ENCODE peak calls at places on chromosomes 11 and 22, in five cellular contexts. Y is lung; F is CD8-positive, alpha-beta T cell; P is right lobe of liver; H is gastrocnemius medialis. E is an unnamed sample.

GRCh38 chr11:41659990-41660389 is 200.5 kb upstream of the LRRC4C start:
- DNase-seq in F (no peak), Y (no peak), P (no peak), H (no peak), E (no peak)

GRCh38 chr22:35552186-35552842 is 11.7 kb downstream of the RASD2 start:
- DNase-seq in F (peak; percentile 87), Y (no peak), H (no peak), P (no peak), E (no peak)

GRCh38 chr11:36724742-36725387 is 126.8 kb upstream of the RAG2 start:
- DNase-seq in F (no peak), Y (no peak), H (no peak), P (no peak), E (no peak)

GRCh38 chr11:65290448-65291165 is 24.1 kb upstream of the CDC42EP2 start:
- DNase-seq in H (peak; percentile 91), F (no peak), Y (peak; percentile 90), P (peak; percentile 75), E (peak; percentile 88)

GRCh38 chr11:72598901-72599300 is 75.3 kb downstream of the PDE2A start:
- DNase-seq in H (no peak), F (no peak), Y (no peak), P (no peak), E (no peak)

GRCh38 chr11:12430351-12430750 is 53.0 kb downstream of the PARVA start:
- DNase-seq in F (no peak), Y (no peak), H (no peak), P (no peak), E (no peak)

GRCh38 chr11:130122141-130122575 is 37.4 kb upstream of the ST14 start:
- DNase-seq in Y (no peak), F (no peak), H (no peak), P (no peak), E (no peak)

GRCh38 chr22:35615156-35615555 is 2.0 kb downstream of the MB start:
- DNase-seq in H (peak; percentile 96), F (no peak), Y (no peak), P (no peak), E (no peak)

GRCh38 chr11:64123102-64123434 is 42.8 kb downstream of the MACROD1 start:
- DNase-seq in Y (peak; percentile 78), H (peak; percentile 87), F (no peak), P (peak; percentile 80), E (peak; percentile 90)

GRCh38 chr11:77191823-77192495 is 63.9 kb downstream of the MYO7A start:
- DNase-seq in H (no peak), F (peak; percentile 56), Y (peak; percentile 77), P (no peak), E (peak; percentile 93)

GRCh38 chr22:31271485-31271884 is 20.8 kb downstream of the PIK3IP1 start:
- DNase-seq in Y (no peak), F (no peak), P (no peak), H (no peak), E (no peak)

GRCh38 chr11:37087650-37088572 is 489.9 kb upstream of the RAG2 start:
- DNase-seq in P (no peak), Y (no peak), F (no peak), H (no peak), E (no peak)

GRCh38 chr11:27487706-27488105 is 15.1 kb upstream of the LGR4 start:
- DNase-seq in F (no peak), Y (no peak), P (no peak), H (no peak), E (no peak)

GRCh38 chr22:44084044-44084772 is 60.1 kb downstream of the PARVB start:
- DNase-seq in H (peak; percentile 79), P (no peak), F (no peak), Y (no peak), E (no peak)

GRCh38 chr22:50305658-50306566 is 1.5 kb downstream of the PLXNB2 start:
- DNase-seq in H (peak; percentile 64), Y (peak; percentile 93), P (peak; percentile 86), F (no peak), E (peak; percentile 75)

GRCh38 chr11:69657456-69657910 is 16.5 kb downstream of the CCND1 start:
- DNase-seq in F (no peak), P (no peak), H (peak; percentile 4), Y (no peak), E (no peak)

GRCh38 chr22:41343717-41344116 is 38.0 kb upstream of the TEF start:
- DNase-seq in Y (no peak), H (no peak), P (no peak), F (no peak), E (no peak)

GRCh38 chr11:31812392-31813241 is 1.5 kb upstream of the PAX6 start:
- DNase-seq in P (no peak), Y (no peak), F (no peak), H (no peak), E (no peak)

GRCh38 chr11:2481253-2481652 is 36.4 kb downstream of the KCNQ1 start:
- DNase-seq in P (no peak), H (no peak), Y (no peak), F (no peak), E (no peak)

GRCh38 chr11:71251159-71251721 is 1.1 kb downstream of the SHANK2 start:
- DNase-seq in F (no peak), H (no peak), P (no peak), Y (no peak), E (peak; percentile 77)

GRCh38 chr11:92384316-92384715 is 159.7 kb downstream of the FAT3 start:
- DNase-seq in Y (no peak), P (no peak), F (no peak), H (no peak), E (no peak)

DNA sequence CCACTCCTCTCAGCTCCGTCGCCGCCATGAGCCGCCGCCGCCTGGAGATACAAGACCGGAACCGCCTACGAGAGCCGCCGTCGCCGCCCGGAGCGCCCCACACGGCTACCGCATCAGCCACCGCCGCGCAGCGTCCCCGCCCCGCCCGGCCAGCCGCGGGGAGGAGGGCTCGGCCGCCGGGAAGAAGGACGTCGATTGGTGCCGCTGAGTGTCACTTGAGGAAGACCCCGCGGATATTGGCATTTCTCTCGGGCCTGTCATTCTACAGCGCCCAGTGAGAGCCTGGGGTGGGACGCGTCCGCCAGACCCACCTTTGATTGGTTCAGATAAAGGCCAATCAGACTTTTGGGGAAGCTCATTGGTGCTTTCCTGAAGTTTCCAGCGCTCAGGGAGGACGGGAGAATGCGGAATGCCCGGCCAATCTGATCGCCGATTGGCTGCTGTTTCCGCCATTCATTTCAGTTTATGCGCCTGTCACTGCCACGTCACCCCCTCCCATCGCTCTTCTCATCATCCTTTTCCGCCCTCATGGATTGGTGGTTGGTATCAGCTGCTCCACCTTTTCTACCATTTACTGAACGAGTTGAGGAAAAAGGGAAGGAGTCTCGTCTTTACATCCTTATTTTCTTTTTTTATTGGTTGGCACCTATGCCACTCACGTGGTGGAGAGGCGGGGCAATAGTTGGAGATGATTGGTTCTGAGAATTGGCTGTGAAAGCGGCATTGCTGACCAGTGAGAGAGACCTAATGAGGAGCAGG is at the start of gene OSBP:
- DNase-seq in H (peak; percentile 100), F (peak; percentile 95), Y (peak; percentile 99), P (peak; percentile 99), E (peak; percentile 100)
- TF ChIP-seq CTCF in H (peak; percentile 7), F (no peak), Y (no peak), P (no peak), E (no peak)

DNA sequence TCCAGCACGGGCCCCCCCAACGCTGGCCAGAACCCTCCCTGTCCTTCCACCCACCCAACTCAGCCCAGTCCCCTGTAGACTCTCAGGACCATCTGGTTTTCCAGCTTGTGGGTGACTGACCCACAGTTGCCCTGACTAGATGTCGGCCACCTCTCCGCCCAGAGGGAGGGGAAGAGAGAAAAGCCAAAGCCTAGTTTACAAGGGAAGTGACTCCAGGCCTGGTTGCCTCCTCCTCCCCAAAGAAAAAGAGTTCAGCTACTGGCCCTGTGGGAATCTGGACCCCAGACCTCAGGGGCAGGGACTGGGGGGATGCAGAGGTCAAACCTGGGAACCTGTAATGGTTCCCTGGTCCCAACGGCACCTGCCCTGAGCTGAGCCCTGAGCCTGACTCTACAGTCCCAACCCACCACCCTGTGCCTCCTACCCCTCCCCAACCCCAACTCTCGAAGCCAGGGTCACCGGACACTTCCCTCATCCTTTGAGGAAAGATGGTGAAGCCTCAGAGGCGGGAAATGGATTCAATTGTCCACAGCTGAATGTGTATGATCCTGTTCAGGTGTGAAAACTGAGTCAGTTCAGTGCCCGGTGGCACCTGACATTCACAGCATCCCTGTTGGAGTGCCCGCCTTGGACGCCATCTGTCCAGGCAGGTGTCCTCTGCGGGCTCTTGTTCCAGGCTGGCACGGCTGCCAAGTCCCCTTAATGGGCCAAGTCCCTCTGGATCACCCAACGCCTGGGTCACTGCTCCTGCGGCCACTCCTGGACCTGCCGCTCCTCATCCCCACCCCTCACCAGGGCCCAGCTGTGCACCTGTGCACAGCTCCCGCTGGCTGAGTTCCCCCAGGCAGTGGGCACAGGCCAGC is 21.0 kb upstream of the WNT7B start:
- DNase-seq in Y (no peak), P (peak; percentile 51), F (no peak), H (peak; percentile 50), E (peak; percentile 36)
- H3K4me1 ChIP-seq in Y (peaks cover 5% of the 10 kb centered on the region), P (peaks cover 13% of the 10 kb centered on the region), F (peaks cover 7% of the 10 kb centered on the region), H (peaks cover 49% of the 10 kb centered on the region), E (peaks cover 5% of the 10 kb centered on the region)

DNA sequence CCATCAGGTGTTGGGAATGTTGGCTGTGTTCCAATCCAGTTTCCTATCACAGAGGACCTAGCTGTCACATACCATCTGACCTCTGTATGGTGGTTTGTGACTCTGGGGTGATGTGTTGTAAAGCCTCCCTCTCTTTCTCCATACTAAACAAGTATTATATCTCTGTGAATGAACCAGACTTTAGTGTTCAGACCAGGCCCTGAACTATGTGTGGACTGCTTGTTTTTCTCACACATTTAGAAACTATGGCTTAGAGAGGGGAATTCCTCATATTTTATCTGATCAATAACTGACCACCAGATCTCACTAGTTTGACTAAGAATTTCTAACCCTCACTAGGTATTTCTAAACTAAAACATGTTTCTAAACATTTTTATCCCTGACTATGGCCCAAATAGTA is 17.5 kb downstream of the NCR3LG1 start:
- DNase-seq in F (no peak), Y (no peak), H (no peak), P (no peak), E (no peak)
- H3K9me3 ChIP-seq in F (peaks cover 20% of the 10 kb centered on the region), Y (peaks cover 47% of the 10 kb centered on the region), H (no peaks in the 10 kb centered on the region), P (peaks cover 42% of the 10 kb centered on the region), E (no peaks in the 10 kb centered on the region)

GRCh38 chr11:16945671-16946469 is 68.3 kb downstream of the PLEKHA7 start:
- DNase-seq in P (peak; percentile 73), H (peak; percentile 25), F (no peak), Y (peak; percentile 65), E (peak; percentile 75)
- TF ChIP-seq CTCF in P (peak; percentile 78), H (peak; percentile 20), F (no peak), Y (peak; percentile 50), E (peak; percentile 62)

GRCh38 chr11:76062733-76063132 is 143.6 kb downstream of the WNT11 start:
- DNase-seq in F (no peak), Y (no peak), H (no peak), P (no peak), E (no peak)
- H3K4me1 ChIP-seq in F (no peaks in the 10 kb centered on the region), Y (no peaks in the 10 kb centered on the region), H (no peaks in the 10 kb centered on the region), P (no peaks in the 10 kb centered on the region), E (peaks cover 4% of the 10 kb centered on the region)

DNA sequence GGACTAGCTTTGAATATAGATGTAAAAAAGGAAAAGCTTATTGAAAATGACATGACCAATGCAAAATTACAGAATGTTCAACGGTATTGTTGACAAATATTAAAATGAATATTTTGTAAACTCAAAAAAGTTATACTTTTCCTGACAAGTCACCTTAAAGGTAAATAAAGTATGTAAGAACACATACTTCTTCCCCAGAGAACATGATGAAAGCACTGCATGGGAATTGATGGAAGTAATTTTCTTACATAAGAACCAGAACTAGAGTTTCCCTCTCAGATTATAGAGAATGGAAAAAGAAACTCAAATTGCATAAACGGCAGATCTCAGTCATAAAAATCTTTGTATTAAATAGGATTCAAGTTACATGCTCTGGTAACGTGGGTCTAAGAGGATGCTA is at the start of gene OR4P4:
- DNase-seq in H (no peak), Y (no peak), F (no peak), P (no peak), E (no peak)
- H3K9me3 ChIP-seq in H (no peaks in the 10 kb centered on the region), Y (no peaks in the 10 kb centered on the region), F (no peaks in the 10 kb centered on the region), P (no peaks in the 10 kb centered on the region), E (no peaks in the 10 kb centered on the region)

E was measured in pancreas.